ENCODE peak calls at places on chromosome 16, in five cellular contexts. X is IMR-90; B is EH; F is EL; J is naive thymus-derived CD8-positive, alpha-beta T cell. O is an unnamed sample.
A peak's percentile ranks its signal among the peaks of the same experiment; 100 is the strongest.

GRCh38 chr16:27676807-27677206 is 126.9 kb downstream of the KATNIP start:
- DNase-seq in X (peak; percentile 80), B (peak; percentile 80), F (peak; percentile 24), J (no peak), O (peak; percentile 61)

GRCh38 chr16:68526782-68527145 is 12.3 kb upstream of the ZFP90 start:
- DNase-seq in X (no peak), B (no peak), F (no peak), J (no peak), O (no peak)

GRCh38 chr16:88449267-88449561 is 3.9 kb upstream of the ZFPM1 start:
- DNase-seq in X (no peak), B (no peak), F (no peak), J (no peak), O (no peak)

GRCh38 chr16:65283238-65283651 is 161.4 kb upstream of the CDH11 start:
- DNase-seq in X (peak; percentile 34), B (peak; percentile 19), F (no peak), J (no peak), O (peak; percentile 60)

GRCh38 chr16:69465083-69465721 is 40.8 kb downstream of the CYB5B start:
- DNase-seq in X (peak; percentile 79), B (peak; percentile 89), F (peak; percentile 90), J (no peak), O (peak; percentile 61)

GRCh38 chr16:78985736-78986605 is 614.6 kb downstream of the MAF start:
- DNase-seq in X (no peak), B (no peak), F (no peak), J (no peak), O (no peak)

GRCh38 chr16:46629331-46629843 is 8.2 kb upstream of the SHCBP1 start:
- DNase-seq in X (peak; percentile 60), B (peak; percentile 67), F (peak; percentile 67), J (no peak), O (peak; percentile 40)

GRCh38 chr16:73204359-73205152 is 156.6 kb upstream of the ZFHX3 start:
- DNase-seq in X (no peak), B (no peak), F (no peak), J (no peak), O (no peak)

GRCh38 chr16:62205459-62205858 is 169.2 kb upstream of the CDH8 start:
- DNase-seq in X (no peak), B (no peak), F (no peak), J (no peak), O (no peak)

GRCh38 chr16:67661101-67661661 is 421 bp downstream of the PARD6A start:
- DNase-seq in X (peak; percentile 52), B (peak; percentile 64), F (peak; percentile 41), J (no peak), O (peak; percentile 43)

GRCh38 chr16:1538804-1539520 is 5.5 kb downstream of the TMEM204 start:
- DNase-seq in X (no peak), B (no peak), F (no peak), J (peak; percentile 18), O (no peak)

GRCh38 chr16:78504391-78504945 is 405.0 kb downstream of the WWOX start:
- DNase-seq in X (no peak), B (no peak), F (no peak), J (no peak), O (no peak)

GRCh38 chr16:30896203-30896889 is at the start of gene CTF1:
- DNase-seq in X (peak; percentile 89), B (peak; percentile 94), F (peak; percentile 93), J (no peak), O (peak; percentile 79)

GRCh38 chr16:65068151-65068740 is 53.6 kb downstream of the CDH11 start:
- DNase-seq in X (peak; percentile 78), B (peak; percentile 95), F (peak; percentile 72), J (no peak), O (peak; percentile 71)

GRCh38 chr16:27238016-27238587 is 30.5 kb downstream of the NSMCE1 start:
- DNase-seq in X (no peak), B (no peak), F (no peak), J (no peak), O (no peak)

GRCh38 chr16:16014329-16015224 is 65.2 kb downstream of the ABCC1 start:
- DNase-seq in X (peak; percentile 62), B (peak; percentile 67), F (no peak), J (no peak), O (peak; percentile 34)

GRCh38 chr16:67965668-67966548 is 2.5 kb downstream of the SLC12A4 start:
- DNase-seq in X (no peak), B (peak; percentile 32), F (no peak), J (no peak), O (no peak)

GRCh38 chr16:24013733-24014645 is 178.2 kb downstream of the PRKCB start:
- DNase-seq in X (no peak), B (no peak), F (no peak), J (peak; percentile 60), O (no peak)

GRCh38 chr16:69626256-69626655 is 60.5 kb downstream of the NFAT5 start:
- DNase-seq in X (peak; percentile 50), B (peak; percentile 24), F (peak; percentile 21), J (no peak), O (peak; percentile 22)

O was measured in astrocyte.